ENCODE peak calls at places on chromosomes 13 and 19, in four cellular contexts. G, O, H and P are unnamed samples.

GRCh38 chr13:110055089-110055488 is 251.9 kb downstream of the COL4A1 start:
- DNase-seq in H (no peak), O (no peak), G (no peak), P (no peak)

GRCh38 chr19:2199215-2199614 is 35.5 kb downstream of the DOT1L start:
- DNase-seq in G (no peak), O (no peak), H (no peak), P (no peak)

GRCh38 chr19:801861-802496 is 4.7 kb downstream of the PTBP1 start:
- DNase-seq in G (no peak), H (no peak), O (no peak), P (no peak)

GRCh38 chr13:63696055-63696454 is 2280.4 kb upstream of the PCDH20 start:
- DNase-seq in H (peak), O (no peak), G (no peak), P (peak)

GRCh38 chr19:3275068-3275582 is 50.7 kb downstream of the CELF5 start:
- DNase-seq in H (no peak), G (no peak), O (no peak), P (no peak)

GRCh38 chr19:17021793-17022590 is 4.6 kb downstream of the CPAMD8 start:
- DNase-seq in G (no peak), O (no peak), H (peak), P (no peak)

GRCh38 chr19:39970424-39970673 is 616 bp upstream of the PSMC4 start:
- DNase-seq in H (no peak), G (no peak), O (no peak), P (no peak)

GRCh38 chr19:46221981-46222610 is 7.4 kb upstream of the IGFL1 start:
- DNase-seq in O (no peak), H (peak), G (no peak), P (no peak)

GRCh38 chr19:778910-779653 is 18.2 kb upstream of the PTBP1 start:
- DNase-seq in H (peak), O (no peak), G (peak), P (peak)

GRCh38 chr19:38042132-38042531 is 135.1 kb downstream of the SIPA1L3 start:
- DNase-seq in H (no peak), G (no peak), O (no peak), P (no peak)

GRCh38 chr13:109694972-109695371 is 91.4 kb downstream of the IRS2 start:
- DNase-seq in H (no peak), O (no peak), G (no peak), P (no peak)

GRCh38 chr13:24627090-24627714 is 53.0 kb upstream of the ATP12A start:
- DNase-seq in H (peak), O (no peak), G (no peak), P (no peak)

GRCh38 chr19:1248454-1249297 is at the start of gene MIDN:
- DNase-seq in O (peak), H (peak), G (peak), P (no peak)

GRCh38 chr19:46847528-46847927 is 3.1 kb downstream of the AP2S1 start:
- DNase-seq in H (no peak), G (no peak), O (no peak), P (no peak)

GRCh38 chr13:21670883-21671792 is at the start of gene FGF9:
- DNase-seq in G (peak), H (peak), O (peak), P (peak)

GRCh38 chr13:113815151-113816058 is 48.5 kb downstream of the GAS6 start:
- DNase-seq in O (no peak), H (no peak), G (no peak), P (no peak)